ENCODE peak calls at places on chromosomes 7 and 10, in four cellular contexts. I is T-helper 9 cell, W is caudate nucleus, X is aorta. J is an unnamed sample.

GRCh38 chr10:75466016-75466415 is 34.6 kb downstream of the LRMDA start:
- DNase-seq in I (no peak), X (no peak), W (no peak), J (no peak)

GRCh38 chr10:132418520-132419416 is 21.8 kb downstream of the PWWP2B start:
- DNase-seq in X (no peak), I (no peak), W (no peak), J (no peak)

GRCh38 chr7:149776305-149776704 is 2.9 kb upstream of the ZNF467 start:
- DNase-seq in I (no peak), W (no peak), X (peak), J (no peak)

GRCh38 chr10:119859422-119860258 is 13.0 kb downstream of the MCMBP start:
- DNase-seq in I (no peak), X (no peak), W (no peak), J (no peak)

GRCh38 chr7:158077441-158077840 is 510.2 kb downstream of the PTPRN2 start:
- DNase-seq in I (no peak), W (no peak), X (no peak), J (no peak)

GRCh38 chr7:21365866-21366624 is 61.8 kb upstream of the SP4 start:
- DNase-seq in I (no peak), X (no peak), W (no peak), J (no peak)

GRCh38 chr7:120805636-120806388 is 52.1 kb downstream of the TSPAN12 start:
- DNase-seq in X (no peak), I (peak), W (no peak), J (peak)

GRCh38 chr10:60905580-60905979 is 38.4 kb downstream of the RHOBTB1 start:
- DNase-seq in I (no peak), X (peak), W (no peak), J (no peak)

GRCh38 chr7:157789942-157790341 is 453.1 kb downstream of the DNAJB6 start:
- DNase-seq in W (no peak), X (no peak), I (no peak), J (no peak)

GRCh38 chr10:15144788-15145187 is 23.7 kb downstream of the NMT2 start:
- DNase-seq in W (no peak), I (no peak), X (no peak), J (no peak)

GRCh38 chr10:119371704-119372663 is 164.6 kb downstream of the GRK5 start:
- DNase-seq in X (no peak), W (no peak), I (no peak), J (no peak)

GRCh38 chr10:101607124-101607523 is 19.0 kb downstream of the DPCD start:
- DNase-seq in W (no peak), I (no peak), X (no peak), J (no peak)

GRCh38 chr10:77105756-77106155 is 531.9 kb downstream of the KCNMA1 start:
- DNase-seq in W (no peak), I (no peak), X (no peak), J (no peak)

GRCh38 chr10:8088504-8088903 is 34.0 kb downstream of the GATA3 start:
- DNase-seq in X (no peak), W (no peak), I (peak), J (peak)

GRCh38 chr10:72254891-72255568 is 18.7 kb upstream of the DDIT4 start:
- DNase-seq in X (peak), W (peak), I (no peak), J (peak)

GRCh38 chr7:13321321-13321720 is 633.9 kb downstream of the ARL4A start:
- DNase-seq in W (no peak), I (no peak), X (no peak), J (no peak)

GRCh38 chr10:35890061-35890969 is 248.2 kb upstream of the FZD8 start:
- DNase-seq in W (no peak), X (no peak), I (no peak), J (no peak)

GRCh38 chr10:67837519-67838314 is at the start of gene DNAJC12:
- DNase-seq in I (no peak), W (no peak), X (no peak), J (no peak)

GRCh38 chr7:142556745-142557144 is 192.5 kb upstream of the PRSS1 start:
- DNase-seq in X (peak), I (no peak), W (no peak), J (no peak)

GRCh38 chr7:77887567-77887966 is 89.0 kb downstream of the PHTF2 start:
- DNase-seq in W (no peak), I (no peak), X (no peak), J (no peak)

GRCh38 chr10:125201791-125202622 is 41.6 kb upstream of the CTBP2 start:
- DNase-seq in X (no peak), W (no peak), I (no peak), J (no peak)

GRCh38 chr7:35356495-35356894 is 102.6 kb upstream of the TBX20 start:
- DNase-seq in I (no peak), X (no peak), W (no peak), J (no peak)

GRCh38 chr7:98870071-98870651 is 347 bp upstream of the TMEM130 start:
- DNase-seq in X (peak), I (peak), W (peak), J (peak)

GRCh38 chr7:92292981-92293380 is 47.2 kb downstream of the ANKIB1 start:
- DNase-seq in I (no peak), X (no peak), W (no peak), J (no peak)

GRCh38 chr10:94103902-94104301 is 110.2 kb downstream of the PLCE1 start:
- DNase-seq in X (no peak), I (no peak), W (no peak), J (no peak)

GRCh38 chr10:107409517-107409916 is 245.0 kb upstream of the SORCS1 start:
- DNase-seq in X (no peak), I (no peak), W (no peak), J (no peak)

GRCh38 chr10:69222157-69223027 is 2.3 kb downstream of the HKDC1 start:
- DNase-seq in X (no peak), W (no peak), I (peak), J (peak)

GRCh38 chr10:132688580-132689420 is 97.1 kb downstream of the NKX6-2 start:
- DNase-seq in W (no peak), X (peak), I (no peak), J (no peak)